ENCODE peak calls at places on chromosomes 4 and X, in nine cellular contexts. K, B, N, Y, W, E, S, A and R are unnamed samples. For H3K4me1, the result is how much of the 10 kb centered on the place peaks cover.

GRCh38 chrX:69060631-69061408 is 104.4 kb downstream of the PJA1 start:
- DNase-seq in K (no peak), S (no peak), Y (peak), A (peak), W (peak), E (peak), B (peak), N (no peak), R (peak)

GRCh38 chr4:174604198-174604597 is 81.9 kb upstream of the HPGD start:
- DNase-seq in A (peak), E (peak), B (no peak), W (no peak), S (no peak), N (no peak), Y (peak), K (no peak), R (no peak)

GRCh38 chr4:76904646-76905190 is 6.8 kb upstream of the SOWAHB start:
- DNase-seq in A (no peak), Y (no peak), W (no peak), K (no peak), E (no peak), N (no peak), S (no peak), B (no peak), R (no peak)

GRCh38 chr4:56252561-56253152 is 134.6 kb downstream of the AASDH start:
- DNase-seq in A (no peak), S (no peak), E (no peak), K (no peak), B (no peak), W (no peak), Y (no peak), N (no peak), R (no peak)

GRCh38 chr4:123412700-123413512 is 16.3 kb downstream of the SPRY1 start:
- DNase-seq in W (no peak), A (peak), K (no peak), B (no peak), Y (no peak), S (no peak), N (no peak), E (no peak), R (no peak)

GRCh38 chr4:76840972-76841473 is 56.9 kb downstream of the SOWAHB start:
- DNase-seq in N (no peak), Y (no peak), S (no peak), A (no peak), E (no peak), B (no peak), W (no peak), K (no peak), R (no peak)

GRCh38 chr4:6561706-6562371 is 13.2 kb upstream of the MAN2B2 start:
- DNase-seq in E (peak), Y (no peak), A (no peak), N (no peak), S (no peak), B (no peak), W (no peak), K (no peak), R (no peak)

GRCh38 chrX:10079155-10079711 is 77.5 kb upstream of the CLCN4 start:
- DNase-seq in E (peak), B (no peak), N (no peak), W (no peak), S (no peak), Y (no peak), A (no peak), K (no peak), R (no peak)

GRCh38 chr4:6449746-6450369 is 22.6 kb downstream of the PPP2R2C start:
- DNase-seq in K (peak), E (no peak), Y (no peak), B (no peak), A (no peak), S (no peak), W (no peak), N (no peak), R (no peak)

GRCh38 chr4:2907226-2907625 is 56.0 kb downstream of the NOP14 start:
- DNase-seq in E (no peak), B (no peak), S (no peak), N (no peak), K (no peak), W (no peak), A (no peak), Y (no peak), R (no peak)

GRCh38 chrX:35890699-35891098 is 28.8 kb upstream of the CFAP47 start:
- DNase-seq in Y (peak), N (no peak), B (peak), S (peak), E (peak), A (peak), K (no peak), W (no peak), R (no peak)

GRCh38 chr4:147078875-147079658 is 133.4 kb upstream of the TTC29 start:
- DNase-seq in W (peak), E (no peak), Y (no peak), K (no peak), B (no peak), A (no peak), N (no peak), S (no peak), R (no peak)

GRCh38 chr4:6858997-6859396 is 50.6 kb upstream of the TBC1D14 start:
- DNase-seq in K (no peak), N (no peak), A (no peak), Y (no peak), S (no peak), B (no peak), W (no peak), E (no peak), R (no peak)

GRCh38 chrX:12767856-12768255 is 23.4 kb upstream of the PRPS2 start:
- DNase-seq in S (no peak), B (no peak), A (no peak), N (no peak), K (no peak), E (no peak), W (no peak), Y (no peak), R (no peak)

GRCh38 chr4:7261174-7261573 is 68.8 kb downstream of the SORCS2 start:
- DNase-seq in E (no peak), Y (no peak), A (no peak), K (no peak), N (no peak), W (no peak), B (no peak), S (no peak), R (no peak)

GRCh38 chrX:12894074-12894691 is 12.2 kb upstream of the TLR8 start:
- DNase-seq in E (peak), B (no peak), Y (peak), K (peak), S (no peak), A (peak), W (peak), N (peak), R (no peak)

GRCh38 chrX:17655232-17656034 is 81.9 kb upstream of the SCML1 start:
- DNase-seq in S (no peak), Y (no peak), N (no peak), K (no peak), W (no peak), B (no peak), E (peak), A (no peak), R (no peak)

GRCh38 chr4:101678180-101678579 is 112.3 kb upstream of the BANK1 start:
- DNase-seq in Y (peak), A (peak), W (no peak), N (no peak), B (no peak), S (no peak), K (no peak), E (peak), R (no peak)

GRCh38 chrX:4830880-4831557 is 1117.6 kb upstream of the PRKX start:
- DNase-seq in N (no peak), K (no peak), S (no peak), E (no peak), B (no peak), W (no peak), Y (peak), A (peak), R (no peak)

GRCh38 chrX:76427560-76428242 is at the start of gene MAGEE1:
- DNase-seq in B (peak), N (peak), E (peak), S (peak), W (peak), Y (peak), K (peak), A (peak), R (peak)

GRCh38 chrX:47026198-47026597 is 52.0 kb upstream of the RGN start:
- DNase-seq in W (no peak), A (no peak), K (no peak), Y (no peak), E (no peak), N (no peak), B (no peak), S (no peak), R (no peak)

GRCh38 chr4:1592179-1593037 is 91.7 kb downstream of the FAM53A start:
- DNase-seq in B (no peak), E (no peak), K (no peak), Y (no peak), W (no peak), N (no peak), A (no peak), S (no peak), R (no peak)

GRCh38 chr4:128862608-128863313 is 53.3 kb downstream of the JADE1 start:
- DNase-seq in W (no peak), B (no peak), Y (peak), K (no peak), S (no peak), N (no peak), E (no peak), A (no peak), R (no peak)

GRCh38 chrX:31232506-31232905 is 160.7 kb upstream of the FTHL17 start:
- DNase-seq in A (no peak), Y (no peak), E (no peak), B (no peak), K (no peak), S (no peak), N (no peak), W (no peak), R (no peak)

GRCh38 chr4:53992785-53993184 is 71.6 kb downstream of the CHIC2 start:
- DNase-seq in W (no peak), Y (no peak), A (no peak), S (no peak), N (no peak), K (no peak), E (no peak), B (no peak), R (no peak)

GRCh38 chr4:48169636-48170035 is 35.6 kb upstream of the TXK start:
- DNase-seq in W (no peak), E (no peak), A (no peak), Y (no peak), K (no peak), N (no peak), S (no peak), B (no peak), R (no peak)

GRCh38 chrX:140733766-140734342 is 24.3 kb downstream of the LINC00632 start:
- DNase-seq in K (no peak), S (no peak), N (no peak), B (no peak), W (peak), A (peak), E (peak), Y (peak), R (no peak)

GRCh38 chr4:165779950-165780670 is 92.9 kb upstream of the TLL1 start:
- DNase-seq in K (no peak), S (no peak), Y (no peak), N (no peak), W (no peak), E (peak), B (no peak), A (no peak), R (no peak)

GRCh38 chr4:71195932-71196331 is 142.9 kb upstream of the SLC4A4 start:
- DNase-seq in Y (no peak), E (peak), K (no peak), A (no peak), W (no peak), S (peak), N (no peak), B (no peak), R (no peak)
- H3K4me3 ChIP-seq in Y (no peak), E (no peak), K (no peak), A (no peak), W (no peak), S (no peak), N (no peak), B (no peak), R (no peak)

GRCh38 chr4:13860126-13860525 is 232.6 kb upstream of the BOD1L1 start:
- DNase-seq in B (no peak), A (peak), W (no peak), S (peak), N (no peak), K (no peak), Y (no peak), E (no peak), R (no peak)
- H3K27ac ChIP-seq in B (no peak), A (peak), W (no peak), S (no peak), N (no peak), K (no peak), Y (no peak), E (no peak), R (no peak)

DNA sequence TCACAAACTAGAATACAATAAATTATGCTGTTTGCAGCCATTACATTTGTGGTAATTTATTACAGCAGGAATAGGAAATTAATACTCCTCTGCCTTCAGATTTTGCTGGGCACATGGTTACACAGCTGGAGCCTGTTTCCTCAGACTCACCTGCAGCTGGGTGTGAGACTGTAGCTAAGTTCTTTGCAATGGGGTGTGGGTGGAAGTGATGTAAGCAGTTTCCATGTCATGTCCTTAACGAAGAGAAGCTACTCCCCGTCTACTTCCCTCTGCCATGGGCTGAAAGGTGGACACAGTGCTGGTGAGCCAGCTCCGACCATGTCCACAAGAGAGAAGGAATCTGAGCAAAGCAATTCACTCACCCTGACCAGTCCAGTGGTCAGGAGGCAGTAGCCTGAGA is 18.2 kb downstream of the SH3KBP1 start:
- DNase-seq in W (no peak), K (no peak), E (no peak), A (no peak), S (no peak), B (no peak), Y (no peak), N (no peak), R (no peak)
- H3K4me1 ChIP-seq in W (under half), K (under half), E (under half), A (under half), S (under half), B (under half), Y (under half), N (under half), R (under half)

GRCh38 chr4:42671431-42672194 is 14.7 kb upstream of the ATP8A1 start:
- DNase-seq in W (no peak), B (no peak), A (no peak), K (no peak), N (peak), S (no peak), Y (no peak), E (no peak), R (no peak)
- H3K4me3 ChIP-seq in W (no peak), B (no peak), A (no peak), K (no peak), N (peak), S (no peak), Y (no peak), E (no peak), R (no peak)